ENCODE peak calls at places on chromosome 2, in five cellular contexts. One of them, this sample, is unnamed.

GRCh38 chr2:27798948-27799645 is 27.6 kb downstream of the MRPL33 start:
- DNase-seq in AG20443: peak
- DNase-seq in CD4-positive, alpha-beta T cell: no peak
- DNase-seq in posterior cingulate gyrus: peak
- DNase-seq in fibroblast of the aortic adventitia: peak
- DNase-seq in this sample: no peak

GRCh38 chr2:163191372-163191771 is 352.8 kb upstream of the KCNH7 start:
- DNase-seq in AG20443: peak
- DNase-seq in CD4-positive, alpha-beta T cell: no peak
- DNase-seq in posterior cingulate gyrus: no peak
- DNase-seq in fibroblast of the aortic adventitia: peak
- DNase-seq in this sample: no peak

GRCh38 chr2:15557947-15558346 is 3.2 kb downstream of the NBAS start:
- DNase-seq in AG20443: no peak
- DNase-seq in CD4-positive, alpha-beta T cell: no peak
- DNase-seq in posterior cingulate gyrus: no peak
- DNase-seq in fibroblast of the aortic adventitia: no peak
- DNase-seq in this sample: no peak

GRCh38 chr2:61620244-61621159 is 82.3 kb upstream of the XPO1 start:
- DNase-seq in AG20443: peak
- DNase-seq in CD4-positive, alpha-beta T cell: no peak
- DNase-seq in posterior cingulate gyrus: no peak
- DNase-seq in fibroblast of the aortic adventitia: peak
- DNase-seq in this sample: no peak

GRCh38 chr2:72921088-72921851 is 4.0 kb downstream of the EMX1 start:
- DNase-seq in AG20443: no peak
- DNase-seq in CD4-positive, alpha-beta T cell: no peak
- DNase-seq in posterior cingulate gyrus: no peak
- DNase-seq in fibroblast of the aortic adventitia: no peak
- DNase-seq in this sample: no peak

GRCh38 chr2:14408695-14409094 is 223.8 kb upstream of the LRATD1 start:
- DNase-seq in AG20443: no peak
- DNase-seq in CD4-positive, alpha-beta T cell: no peak
- DNase-seq in posterior cingulate gyrus: no peak
- DNase-seq in fibroblast of the aortic adventitia: no peak
- DNase-seq in this sample: no peak

GRCh38 chr2:28997237-28997846 is 16.2 kb downstream of the TOGARAM2 start:
- DNase-seq in AG20443: peak
- DNase-seq in CD4-positive, alpha-beta T cell: no peak
- DNase-seq in posterior cingulate gyrus: no peak
- DNase-seq in fibroblast of the aortic adventitia: no peak
- DNase-seq in this sample: no peak

GRCh38 chr2:3254438-3254941 is 123.1 kb downstream of the EIPR1 start:
- DNase-seq in AG20443: no peak
- DNase-seq in CD4-positive, alpha-beta T cell: no peak
- DNase-seq in posterior cingulate gyrus: no peak
- DNase-seq in fibroblast of the aortic adventitia: no peak
- DNase-seq in this sample: no peak

GRCh38 chr2:19473415-19473814 is 115.0 kb upstream of the OSR1 start:
- DNase-seq in AG20443: no peak
- DNase-seq in CD4-positive, alpha-beta T cell: no peak
- DNase-seq in posterior cingulate gyrus: no peak
- DNase-seq in fibroblast of the aortic adventitia: no peak
- DNase-seq in this sample: no peak

GRCh38 chr2:120204417-120204816 is 18.8 kb downstream of the TMEM185B start:
- DNase-seq in AG20443: no peak
- DNase-seq in CD4-positive, alpha-beta T cell: no peak
- DNase-seq in posterior cingulate gyrus: no peak
- DNase-seq in fibroblast of the aortic adventitia: no peak
- DNase-seq in this sample: no peak

GRCh38 chr2:108169982-108170625 is 69.7 kb upstream of the SULT1C3 start:
- DNase-seq in AG20443: peak
- DNase-seq in CD4-positive, alpha-beta T cell: no peak
- DNase-seq in posterior cingulate gyrus: no peak
- DNase-seq in fibroblast of the aortic adventitia: peak
- DNase-seq in this sample: no peak

GRCh38 chr2:172231508-172231907 is 128.8 kb upstream of the DLX2 start:
- DNase-seq in AG20443: no peak
- DNase-seq in CD4-positive, alpha-beta T cell: no peak
- DNase-seq in posterior cingulate gyrus: no peak
- DNase-seq in fibroblast of the aortic adventitia: no peak
- DNase-seq in this sample: no peak

GRCh38 chr2:155368934-155369333 is 670.4 kb downstream of the KCNJ3 start:
- DNase-seq in AG20443: no peak
- DNase-seq in CD4-positive, alpha-beta T cell: no peak
- DNase-seq in posterior cingulate gyrus: no peak
- DNase-seq in fibroblast of the aortic adventitia: peak
- DNase-seq in this sample: no peak

GRCh38 chr2:43348904-43349725 is 122.7 kb upstream of the ZFP36L2 start:
- DNase-seq in AG20443: peak
- DNase-seq in CD4-positive, alpha-beta T cell: no peak
- DNase-seq in posterior cingulate gyrus: no peak
- DNase-seq in fibroblast of the aortic adventitia: peak
- DNase-seq in this sample: no peak

GRCh38 chr2:41870948-41871522 is 176.8 kb upstream of the PKDCC start:
- DNase-seq in AG20443: peak
- DNase-seq in CD4-positive, alpha-beta T cell: no peak
- DNase-seq in posterior cingulate gyrus: no peak
- DNase-seq in fibroblast of the aortic adventitia: peak
- DNase-seq in this sample: no peak

GRCh38 chr2:220745682-220746081 is 826.4 kb downstream of the EPHA4 start:
- DNase-seq in AG20443: no peak
- DNase-seq in CD4-positive, alpha-beta T cell: no peak
- DNase-seq in posterior cingulate gyrus: no peak
- DNase-seq in fibroblast of the aortic adventitia: no peak
- DNase-seq in this sample: no peak

GRCh38 chr2:239225921-239226561 is 174.8 kb downstream of the HDAC4 start:
- DNase-seq in AG20443: peak
- DNase-seq in CD4-positive, alpha-beta T cell: no peak
- DNase-seq in posterior cingulate gyrus: no peak
- DNase-seq in fibroblast of the aortic adventitia: peak
- DNase-seq in this sample: no peak

GRCh38 chr2:215772003-215772402 is 241.3 kb downstream of the MREG start:
- DNase-seq in AG20443: no peak
- DNase-seq in CD4-positive, alpha-beta T cell: no peak
- DNase-seq in posterior cingulate gyrus: no peak
- DNase-seq in fibroblast of the aortic adventitia: peak
- DNase-seq in this sample: no peak

GRCh38 chr2:202091476-202091875 is 18.4 kb downstream of the KIAA2012 start:
- DNase-seq in AG20443: no peak
- DNase-seq in CD4-positive, alpha-beta T cell: no peak
- DNase-seq in posterior cingulate gyrus: no peak
- DNase-seq in fibroblast of the aortic adventitia: peak
- DNase-seq in this sample: no peak

GRCh38 chr2:162072976-162073775 is 839 bp downstream of the DPP4 start:
- DNase-seq in AG20443: peak
- DNase-seq in CD4-positive, alpha-beta T cell: peak
- DNase-seq in posterior cingulate gyrus: no peak
- DNase-seq in fibroblast of the aortic adventitia: peak
- DNase-seq in this sample: no peak

GRCh38 chr2:120709608-120710041 is 26.0 kb upstream of the GLI2 start:
- DNase-seq in AG20443: no peak
- DNase-seq in CD4-positive, alpha-beta T cell: no peak
- DNase-seq in posterior cingulate gyrus: no peak
- DNase-seq in fibroblast of the aortic adventitia: peak
- DNase-seq in this sample: no peak

GRCh38 chr2:152432206-152432653 is 97.3 kb downstream of the FMNL2 start:
- DNase-seq in AG20443: peak
- DNase-seq in CD4-positive, alpha-beta T cell: no peak
- DNase-seq in posterior cingulate gyrus: no peak
- DNase-seq in fibroblast of the aortic adventitia: peak
- DNase-seq in this sample: no peak

This sample was measured in stimulated activated CD8-positive, alpha-beta memory T cell treated with anti-CD3 and anti-CD28 coated beads, Interleukin-4, amount 100 ng/mL, for 24 hours.